ENCODE peak calls at places on chromosomes 1 and 21, in ten cellular contexts. G is heart left ventricle, B is ovary, E is tibial artery, H is psoas muscle, C is tibial nerve, R is body of pancreas, K is lower lobe of right lung, Y is A549, W is IMR-90. S is an unnamed sample. For H3K4me1 and H3K9me3, the result is how much of the 10 kb centered on the place peaks cover.

GRCh38 chr1:37741130-37741529 is 23.8 kb downstream of the EPHA10 start:
- DNase-seq in K (no peak), B (no peak), Y (peak), H (no peak), E (peak), G (no peak), W (peak), R (no peak), C (no peak), S (no peak)

GRCh38 chr1:57160594-57160993 is 194.8 kb upstream of the C8B start:
- DNase-seq in R (no peak), Y (no peak), K (no peak), C (no peak), E (no peak), H (no peak), W (no peak), B (no peak), G (no peak), S (no peak)

GRCh38 chr1:172885411-172885810 is 165.3 kb downstream of the TNFSF18 start:
- DNase-seq in K (no peak), B (no peak), G (no peak), R (peak), C (no peak), E (no peak), Y (no peak), W (no peak), H (no peak), S (no peak)

GRCh38 chr1:65497276-65497830 is 76.9 kb downstream of the LEPR start:
- DNase-seq in Y (no peak), W (peak), E (no peak), K (no peak), C (no peak), R (no peak), H (no peak), G (no peak), B (no peak), S (no peak)

GRCh38 chr1:198902616-198903140 is 263.8 kb downstream of the PTPRC start:
- DNase-seq in R (no peak), G (no peak), W (no peak), C (no peak), Y (no peak), E (no peak), H (no peak), K (no peak), B (no peak), S (no peak)

GRCh38 chr1:92797961-92798360 is 13.1 kb upstream of the EVI5 start:
- DNase-seq in G (no peak), Y (no peak), R (no peak), W (peak), E (no peak), K (no peak), H (no peak), C (no peak), B (no peak), S (no peak)

GRCh38 chr1:113103977-113104376 is 31.0 kb downstream of the LRIG2 start:
- DNase-seq in K (no peak), W (no peak), R (no peak), C (no peak), B (no peak), Y (no peak), G (no peak), H (no peak), E (no peak), S (no peak)

GRCh38 chr1:167656657-167657056 is 26.6 kb downstream of the RCSD1 start:
- DNase-seq in H (no peak), C (no peak), B (no peak), W (no peak), E (no peak), R (no peak), G (no peak), Y (no peak), K (no peak), S (no peak)

GRCh38 chr21:45027241-45028196 is 46.9 kb upstream of the ADARB1 start:
- DNase-seq in Y (no peak), W (no peak), H (no peak), B (no peak), E (peak), C (peak), R (no peak), G (no peak), K (no peak), S (no peak)

GRCh38 chr1:184567648-184568047 is 180.8 kb downstream of the C1orf21 start:
- DNase-seq in K (no peak), W (peak), Y (no peak), C (no peak), G (no peak), B (no peak), H (no peak), E (no peak), R (no peak), S (no peak)

GRCh38 chr1:89670168-89670567 is 37.2 kb downstream of the LRRC8C start:
- DNase-seq in E (no peak), K (no peak), G (no peak), B (no peak), Y (no peak), W (no peak), C (no peak), H (no peak), R (no peak), S (no peak)

GRCh38 chr1:85839459-85839858 is 131.2 kb upstream of the ZNHIT6 start:
- DNase-seq in W (no peak), G (no peak), H (no peak), C (no peak), R (no peak), Y (no peak), B (no peak), E (no peak), K (no peak), S (no peak)

GRCh38 chr1:40634901-40635655 is 30.4 kb downstream of the RIMS3 start:
- DNase-seq in E (no peak), G (no peak), C (no peak), R (no peak), H (no peak), K (no peak), Y (no peak), W (peak), B (no peak), S (no peak)

GRCh38 chr1:151638812-151639211 is 27.0 kb downstream of the SNX27 start:
- DNase-seq in E (no peak), C (no peak), G (no peak), Y (no peak), B (no peak), H (no peak), K (no peak), R (no peak), W (no peak), S (no peak)

GRCh38 chr1:54714881-54715492 is 674 bp upstream of the TTC4 start:
- DNase-seq in R (no peak), H (no peak), C (no peak), W (no peak), Y (no peak), G (no peak), E (no peak), K (no peak), B (no peak), S (no peak)

GRCh38 chr1:116806245-116806644 is 52.0 kb downstream of the CD2 start:
- DNase-seq in E (no peak), Y (no peak), R (no peak), W (no peak), B (no peak), H (no peak), G (no peak), K (no peak), C (no peak), S (no peak)

GRCh38 chr21:37060296-37060695 is 12.6 kb downstream of the PIGP start:
- DNase-seq in E (peak), B (no peak), K (no peak), H (peak), R (peak), C (peak), G (no peak), Y (peak), W (peak), S (peak)

GRCh38 chr1:73998348-73998959 is 199.5 kb downstream of the LRRIQ3 start:
- DNase-seq in R (no peak), W (peak), E (no peak), Y (peak), H (no peak), G (no peak), B (no peak), C (no peak), K (no peak), S (no peak)

GRCh38 chr1:27632387-27633297 is 2.3 kb downstream of the FGR start:
- DNase-seq in K (no peak), W (no peak), H (no peak), G (no peak), C (no peak), B (no peak), Y (no peak), E (no peak), R (no peak), S (no peak)
- H3K4me1 ChIP-seq in K (half or more), W (under half), H (under half), G (half or more), C (under half), B (under half), Y (under half), E (under half), R (under half), S (under half)

GRCh38 chr1:4711944-4712343 is 57.5 kb downstream of the AJAP1 start:
- DNase-seq in Y (no peak), R (no peak), K (no peak), C (no peak), H (no peak), B (no peak), W (no peak), G (no peak), E (no peak), S (no peak)

GRCh38 chr1:4708853-4709507 is 54.6 kb downstream of the AJAP1 start:
- DNase-seq in Y (no peak), R (no peak), K (no peak), E (no peak), G (no peak), H (no peak), B (no peak), W (no peak), C (no peak), S (no peak)

GRCh38 chr1:4710592-4711190 is 56.3 kb downstream of the AJAP1 start:
- DNase-seq in C (no peak), W (no peak), R (no peak), E (no peak), Y (no peak), G (no peak), H (no peak), K (no peak), B (no peak), S (no peak)

GRCh38 chr1:4713669-4714068 is 59.3 kb downstream of the AJAP1 start:
- DNase-seq in E (no peak), G (no peak), C (no peak), H (no peak), B (no peak), W (no peak), R (no peak), Y (no peak), K (no peak), S (no peak)

GRCh38 chr1:4711191-4711915 is 56.9 kb downstream of the AJAP1 start:
- DNase-seq in R (peak), C (no peak), H (no peak), Y (no peak), K (no peak), B (no peak), E (no peak), G (no peak), W (no peak), S (no peak)
- H3K9me3 ChIP-seq in R (under half), C (under half), H (under half), Y (under half), K (under half), B (under half), E (under half), G (under half), W (half or more), S (under half)

GRCh38 chr1:214719207-214719606 is 116.2 kb downstream of the CENPF start:
- DNase-seq in K (no peak), W (peak), E (no peak), H (no peak), B (no peak), Y (peak), G (no peak), C (no peak), R (no peak), S (no peak)
- TF ChIP-seq CTCF in K (no peak), W (no peak), E (no peak), H (no peak), B (no peak), Y (no peak), G (no peak), C (no peak), R (no peak), S (no peak)

GRCh38 chr1:164645921-164646320 is 86.9 kb downstream of the PBX1 start:
- DNase-seq in G (no peak), Y (no peak), K (no peak), R (no peak), H (no peak), C (no peak), W (no peak), B (no peak), E (no peak), S (no peak)
- H3K4me1 ChIP-seq in G (half or more), Y (half or more), K (under half), R (half or more), H (half or more), C (under half), W (under half), B (under half), E (half or more), S (under half)

DNA sequence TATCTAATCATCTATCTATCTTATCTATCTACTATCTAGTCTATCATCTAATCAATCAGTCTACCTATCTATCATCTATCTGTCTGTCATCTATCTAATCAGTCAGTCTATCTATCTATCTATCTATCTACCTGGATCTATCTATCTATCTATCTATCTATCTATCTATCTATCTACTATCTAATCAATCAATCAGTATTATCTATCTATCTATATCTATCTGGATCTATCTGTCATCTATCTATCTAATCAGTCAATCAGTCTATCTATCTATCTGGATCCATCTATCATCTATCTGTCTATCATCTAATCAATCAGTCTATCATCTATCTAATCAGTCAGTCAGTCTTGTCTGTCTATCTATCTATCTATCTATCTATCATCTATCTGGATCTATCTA is 26.9 kb upstream of the C1orf174 start:
- DNase-seq in C (no peak), W (no peak), R (no peak), E (no peak), Y (no peak), G (no peak), K (no peak), B (no peak), H (no peak), S (no peak)
- H3K9me3 ChIP-seq in C (under half), W (under half), R (under half), E (under half), Y (under half), G (under half), K (under half), B (under half), H (under half), S (under half)

GRCh38 chr1:178510155-178510554 is 2.8 kb upstream of the TEX35 start:
- DNase-seq in H (no peak), C (no peak), G (no peak), K (no peak), W (peak), Y (no peak), E (no peak), R (no peak), B (no peak), S (no peak)

GRCh38 chr1:178516110-178516509 is 3.2 kb downstream of the TEX35 start:
- DNase-seq in W (no peak), B (no peak), E (no peak), R (no peak), K (no peak), C (no peak), G (no peak), Y (no peak), H (no peak), S (no peak)

GRCh38 chr1:178509608-178510007 is 3.3 kb upstream of the TEX35 start:
- DNase-seq in K (no peak), E (no peak), W (no peak), B (no peak), G (no peak), H (no peak), R (no peak), C (no peak), Y (no peak), S (no peak)

GRCh38 chr1:178512566-178513277 is at the start of gene TEX35:
- DNase-seq in H (no peak), E (no peak), C (no peak), B (no peak), W (no peak), R (no peak), Y (no peak), K (no peak), G (no peak), S (no peak)

GRCh38 chr1:178513278-178513983 is 522 bp downstream of the TEX35 start:
- DNase-seq in H (no peak), E (no peak), Y (no peak), W (peak), B (peak), G (no peak), C (no peak), K (no peak), R (no peak), S (no peak)
- TF ChIP-seq CTCF in H (no peak), E (no peak), Y (no peak), W (no peak), B (no peak), G (no peak), C (no peak), K (no peak), R (no peak), S (no peak)

DNA sequence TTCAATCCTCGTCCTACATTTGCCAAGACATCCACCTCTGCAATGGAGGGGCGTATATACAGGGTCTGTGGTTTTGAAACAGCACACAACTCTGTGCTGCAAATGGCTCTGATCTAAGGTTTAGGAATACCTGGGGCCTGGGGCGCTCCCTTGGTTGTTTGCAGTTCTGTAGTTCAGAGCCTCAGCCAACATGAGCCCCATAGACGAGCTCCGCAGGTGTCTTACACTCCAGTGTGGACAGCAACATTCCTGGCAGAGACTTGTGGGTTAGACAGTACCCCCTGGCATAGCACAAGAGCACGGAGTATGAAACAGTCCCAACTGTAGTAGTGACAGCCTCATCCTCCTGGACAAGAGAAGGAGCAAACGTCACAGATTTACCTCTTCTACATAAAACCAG is 120.3 kb upstream of the BARHL2 start:
- DNase-seq in R (no peak), E (no peak), H (no peak), C (no peak), W (no peak), K (no peak), B (no peak), G (no peak), Y (no peak), S (no peak)
- H3K4me1 ChIP-seq in R (under half), E (under half), H (under half), C (under half), W (under half), K (under half), B (under half), G (under half), Y (under half), S (under half)

GRCh38 chr1:30321996-30322858 is 401.2 kb downstream of the MATN1 start:
- DNase-seq in C (no peak), R (no peak), K (no peak), E (peak), G (no peak), W (no peak), B (no peak), Y (no peak), H (no peak), S (no peak)
- H3K9me3 ChIP-seq in C (under half), R (under half), K (under half), E (under half), G (under half), W (under half), B (under half), Y (under half), H (under half), S (under half)

DNA sequence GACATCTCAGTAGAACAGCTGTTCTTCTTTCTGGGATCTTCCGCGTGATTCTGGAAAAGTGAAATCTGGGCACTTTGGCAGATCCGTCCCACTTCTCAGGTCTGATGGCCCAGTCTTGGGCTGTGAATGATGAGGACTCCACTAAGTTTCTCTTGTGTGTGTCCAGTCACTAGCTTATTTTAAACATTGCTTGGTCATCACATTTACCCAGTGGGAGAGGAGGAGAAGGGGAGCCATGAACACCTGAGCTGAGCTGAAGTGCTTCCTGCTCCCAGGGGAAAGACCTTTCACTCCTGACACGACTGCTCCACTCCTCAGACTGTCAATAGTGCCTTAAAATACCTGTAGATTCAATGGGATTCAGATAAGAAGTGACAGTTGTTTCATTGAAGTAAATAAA is 101.9 kb upstream of the SLC35F3 start:
- DNase-seq in C (no peak), E (no peak), Y (no peak), R (no peak), K (no peak), B (no peak), H (no peak), G (no peak), W (no peak), S (no peak)
- TF ChIP-seq CTCF in C (no peak), E (no peak), Y (no peak), R (no peak), K (no peak), B (no peak), H (no peak), G (no peak), W (no peak), S (no peak)